ENCODE peak calls at places on chromosomes 1 and 21, in four cellular contexts. K is IMR-90, J is kidney tubule cell, P is GM10248. M is an unnamed sample.

GRCh38 chr1:152024228-152024627 is 12.6 kb downstream of the S100A11 start:
- DNase-seq in K (no peak), P (no peak), J (peak; percentile 19), M (no peak)

GRCh38 chr1:98355656-98356384 is 305.7 kb upstream of the SNX7 start:
- DNase-seq in P (no peak), K (peak; percentile 28), J (no peak), M (no peak)

GRCh38 chr1:180311011-180311730 is 81.1 kb downstream of the LHX4 start:
- DNase-seq in P (no peak), J (peak; percentile 54), K (peak; percentile 80), M (no peak)

GRCh38 chr1:76230894-76231293 is 156.3 kb downstream of the ST6GALNAC3 start:
- DNase-seq in J (no peak), P (no peak), K (no peak), M (no peak)

GRCh38 chr1:162185299-162185698 is 115.8 kb downstream of the NOS1AP start:
- DNase-seq in K (no peak), P (no peak), J (no peak), M (no peak)

GRCh38 chr1:47685763-47686066 is 247.9 kb downstream of the FOXD2 start:
- DNase-seq in K (no peak), J (no peak), P (no peak), M (no peak)

GRCh38 chr1:229209816-229210215 is 61.1 kb upstream of the RAB4A start:
- DNase-seq in J (no peak), K (peak; percentile 96), P (no peak), M (no peak)

GRCh38 chr1:113103048-113103447 is 30.1 kb downstream of the LRIG2 start:
- DNase-seq in J (no peak), K (no peak), P (no peak), M (no peak)

GRCh38 chr1:59703226-59703917 is 111.4 kb upstream of the HOOK1 start:
- DNase-seq in J (peak; percentile 6), P (no peak), K (no peak), M (no peak)

GRCh38 chr1:53257454-53258081 is 19.2 kb upstream of the MAGOH start:
- DNase-seq in K (peak; percentile 52), P (no peak), J (no peak), M (no peak)

GRCh38 chr1:9344426-9345200 is 51.9 kb downstream of the SPSB1 start:
- DNase-seq in K (no peak), J (no peak), P (no peak), M (no peak)

GRCh38 chr1:11740258-11741192 is 4.6 kb downstream of the AGTRAP start:
- DNase-seq in J (no peak), K (no peak), P (no peak), M (no peak)

GRCh38 chr1:54904476-54905048 is 17.6 kb upstream of the DHCR24 start:
- DNase-seq in J (peak; percentile 98), P (no peak), K (peak; percentile 82), M (no peak)

GRCh38 chr1:116328671-116329070 is 44.4 kb upstream of the ATP1A1 start:
- DNase-seq in J (no peak), K (no peak), P (no peak), M (no peak)

GRCh38 chr1:231918239-231919015 is 291.8 kb downstream of the DISC1 start:
- DNase-seq in J (peak; percentile 77), K (peak; percentile 78), P (no peak), M (no peak)

GRCh38 chr1:184753608-184754478 is 815 bp downstream of the EDEM3 start:
- DNase-seq in P (peak; percentile 41), K (peak; percentile 29), J (peak; percentile 42), M (no peak)

GRCh38 chr1:222539951-222540597 is 7.8 kb downstream of the HHIPL2 start:
- DNase-seq in J (no peak), P (no peak), K (peak; percentile 16), M (no peak)

GRCh38 chr1:151760597-151761385 is 2.5 kb downstream of the MRPL9 start:
- DNase-seq in J (peak; percentile 26), K (no peak), P (no peak), M (no peak)

GRCh38 chr1:110243146-110243545 is 33.0 kb downstream of the KCNC4 start:
- DNase-seq in K (no peak), J (no peak), P (no peak), M (no peak)

GRCh38 chr1:9198538-9199361 is 35.8 kb upstream of the H6PD start:
- DNase-seq in J (peak; percentile 15), P (no peak), K (peak; percentile 51), M (no peak)

GRCh38 chr1:235708390-235708962 is 58.9 kb upstream of the GNG4 start:
- DNase-seq in J (peak; percentile 95), K (peak; percentile 66), P (no peak), M (no peak)

GRCh38 chr1:9751971-9752370 is 71.8 kb downstream of the CLSTN1 start:
- DNase-seq in K (no peak), P (no peak), J (no peak), M (no peak)

GRCh38 chr21:45986316-45987051 is 4.9 kb downstream of the COL6A1 start:
- DNase-seq in J (no peak), P (no peak), K (no peak), M (no peak)

GRCh38 chr1:109880961-109881894 is 29.4 kb upstream of the CSF1 start:
- DNase-seq in J (peak; percentile 31), P (no peak), K (no peak), M (no peak)

GRCh38 chr1:153771841-153772593 is 3.2 kb upstream of the SLC27A3 start:
- DNase-seq in P (no peak), J (no peak), K (no peak), M (no peak)

GRCh38 chr1:54324031-54324654 is 82.1 kb downstream of the SSBP3 start:
- DNase-seq in J (no peak), P (no peak), K (peak; percentile 19), M (no peak)

M was measured in GM12892.